ENCODE peak calls at places on chromosome 21, in nine cellular contexts. U is HCT116, I is GM12878, R is spleen, E is stomach, Z is sigmoid colon, V is transverse colon, K is K562, F is suprapubic skin. C is an unnamed sample.
A peak's percentile ranks its signal among the peaks of the same experiment; 100 is the strongest.

GRCh38 chr21:46617267-46618051 is 12.6 kb upstream of the S100B start:
- DNase-seq in U (no peak), V (no peak), F (no peak), Z (no peak), I (no peak), E (no peak), R (no peak), K (no peak), C (no peak)

GRCh38 chr21:14877581-14878228 is 187.1 kb downstream of the NRIP1 start:
- DNase-seq in R (no peak), V (no peak), E (no peak), U (no peak), F (no peak), K (peak; percentile 30), I (no peak), Z (no peak), C (no peak)

GRCh38 chr21:27164208-27165172 is 197.6 kb upstream of the ADAMTS5 start:
- DNase-seq in U (no peak), Z (no peak), E (no peak), V (no peak), R (no peak), I (no peak), K (no peak), F (no peak), C (no peak)

GRCh38 chr21:42554251-42554937 is 40.7 kb downstream of the SLC37A1 start:
- DNase-seq in U (no peak), Z (peak; percentile 50), K (no peak), E (no peak), F (peak; percentile 73), V (peak; percentile 4), R (no peak), I (no peak), C (no peak)

GRCh38 chr21:25887646-25888321 is 153.0 kb downstream of the GABPA start:
- DNase-seq in V (peak; percentile 71), R (no peak), I (no peak), E (no peak), F (no peak), K (no peak), Z (no peak), U (no peak), C (no peak)

GRCh38 chr21:35422011-35422410 is 372.9 kb upstream of the RUNX1 start:
- DNase-seq in F (no peak), I (no peak), R (no peak), V (no peak), K (no peak), Z (no peak), U (no peak), E (no peak), C (no peak)

GRCh38 chr21:17491716-17492414 is 21.0 kb upstream of the CXADR start:
- DNase-seq in K (no peak), E (no peak), F (no peak), Z (no peak), I (no peak), V (no peak), U (peak; percentile 26), R (no peak), C (peak; percentile 48)

GRCh38 chr21:18677632-18678031 is 274.0 kb upstream of the TMPRSS15 start:
- DNase-seq in E (no peak), I (no peak), K (peak; percentile 4), U (no peak), V (no peak), Z (no peak), F (no peak), R (no peak), C (no peak)

GRCh38 chr21:27787046-27787445 is 820.2 kb upstream of the ADAMTS5 start:
- DNase-seq in Z (no peak), R (no peak), K (no peak), F (no peak), E (no peak), V (no peak), I (no peak), U (no peak), C (no peak)

GRCh38 chr21:43187715-43188114 is 18.9 kb downstream of the CRYAA start:
- DNase-seq in E (no peak), U (no peak), V (no peak), R (peak; percentile 22), I (no peak), F (no peak), Z (peak; percentile 5), K (no peak), C (no peak)

GRCh38 chr21:35281946-35282345 is 232.8 kb upstream of the RUNX1 start:
- DNase-seq in E (no peak), F (no peak), R (no peak), I (no peak), Z (no peak), K (no peak), U (no peak), V (no peak), C (no peak)

GRCh38 chr21:42216726-42217572 is 2.0 kb upstream of the ABCG1 start:
- DNase-seq in U (no peak), F (peak; percentile 76), R (peak; percentile 63), I (no peak), E (peak; percentile 20), V (no peak), K (no peak), Z (no peak), C (no peak)

GRCh38 chr21:17454315-17455027 is 58.4 kb upstream of the CXADR start:
- DNase-seq in F (no peak), E (no peak), K (peak; percentile 73), V (no peak), R (no peak), I (no peak), Z (no peak), U (peak; percentile 89), C (no peak)

DNA sequence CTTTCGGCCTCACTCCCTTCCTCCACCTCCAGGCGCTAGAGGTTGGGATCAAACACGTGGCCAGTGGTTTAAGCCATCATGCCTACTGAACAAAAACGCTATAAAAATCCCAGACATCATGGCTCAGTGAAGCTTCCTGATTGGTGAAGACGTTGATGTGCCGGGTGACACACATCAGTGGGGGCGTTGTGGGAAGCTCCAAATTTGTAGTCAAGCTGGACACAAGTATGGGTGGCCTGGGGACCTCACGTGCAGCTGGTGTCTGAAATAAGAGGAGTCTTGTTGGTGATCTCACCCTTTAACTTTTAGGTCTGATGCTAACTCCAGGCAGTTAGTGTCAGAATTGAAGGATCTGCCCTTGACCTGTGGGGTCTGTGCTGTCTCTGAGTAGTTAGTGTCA is 6.7 kb downstream of the CFAP298 start:
- DNase-seq in U (no peak), F (no peak), Z (no peak), I (no peak), E (no peak), K (no peak), R (no peak), V (no peak), C (no peak)
- H3K27ac ChIP-seq in U (no peak overlapping the region), F (no peak overlapping the region), Z (no peak overlapping the region), I (no peak overlapping the region), E (no peak overlapping the region), K (no peak overlapping the region), R (no peak overlapping the region), V (no peak overlapping the region), C (no peak overlapping the region)

DNA sequence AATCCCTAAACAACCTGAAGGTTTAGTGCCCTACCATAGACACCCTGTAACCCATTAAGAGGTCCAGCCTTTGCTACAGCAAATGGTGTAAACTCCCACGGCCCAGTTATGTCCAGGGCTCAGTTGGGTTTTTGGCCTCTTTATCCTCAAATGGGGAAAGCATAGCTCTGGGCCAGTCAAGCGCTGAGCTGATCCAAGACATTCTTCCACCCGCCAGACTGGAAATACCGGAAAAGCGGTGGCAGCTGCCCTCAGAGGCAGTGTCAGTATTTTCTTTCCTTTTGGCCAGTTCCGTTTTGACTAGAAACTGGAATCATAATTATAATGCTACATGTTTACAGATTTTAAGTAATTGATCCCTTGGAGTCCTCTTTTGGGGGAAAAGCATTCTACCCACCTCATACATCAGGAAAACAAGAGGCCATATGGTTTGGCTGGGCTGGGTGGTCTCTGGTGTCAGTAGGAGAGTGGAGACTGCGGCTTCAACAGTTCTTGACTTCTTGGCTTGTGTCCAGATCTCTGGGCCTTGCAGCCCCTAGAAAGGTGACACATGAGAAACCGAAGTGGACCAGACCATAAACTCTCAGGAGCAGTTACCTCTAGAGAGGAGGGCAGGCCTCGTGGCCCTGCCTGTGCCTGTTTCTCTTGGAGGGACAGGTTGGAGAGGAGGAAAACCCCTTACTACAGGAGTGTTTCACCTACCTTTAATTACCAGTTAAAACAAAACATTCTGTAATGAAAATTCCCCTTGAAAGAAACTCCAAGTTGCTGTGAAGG is 30.2 kb upstream of the CLDN14 start:
- DNase-seq in K (no peak), R (no peak), F (no peak), U (no peak), Z (no peak), E (peak; percentile 89), V (peak; percentile 59), I (no peak), C (no peak)
- TF ChIP-seq POLR2AphosphoS5 in K (no peak), R (no peak), F (no peak), U (no peak), Z (no peak), E (no peak), V (no peak), I (no peak), C (no peak)

GRCh38 chr21:45365186-45365607 is 39.8 kb upstream of the COL18A1 start:
- DNase-seq in K (no peak), U (no peak), V (no peak), R (no peak), I (no peak), E (no peak), F (no peak), Z (no peak), C (peak; percentile 78)

GRCh38 chr21:45367402-45368351 is 37.3 kb upstream of the COL18A1 start:
- DNase-seq in V (no peak), Z (no peak), F (no peak), E (no peak), R (no peak), K (no peak), U (no peak), I (no peak), C (no peak)

GRCh38 chr21:45365608-45366241 is 39.2 kb upstream of the COL18A1 start:
- DNase-seq in V (no peak), E (no peak), F (no peak), I (no peak), U (peak; percentile 67), K (no peak), Z (no peak), R (no peak), C (no peak)

GRCh38 chr21:45366476-45366875 is 38.5 kb upstream of the COL18A1 start:
- DNase-seq in U (no peak), I (no peak), R (no peak), V (no peak), E (no peak), F (no peak), Z (no peak), K (no peak), C (no peak)

DNA sequence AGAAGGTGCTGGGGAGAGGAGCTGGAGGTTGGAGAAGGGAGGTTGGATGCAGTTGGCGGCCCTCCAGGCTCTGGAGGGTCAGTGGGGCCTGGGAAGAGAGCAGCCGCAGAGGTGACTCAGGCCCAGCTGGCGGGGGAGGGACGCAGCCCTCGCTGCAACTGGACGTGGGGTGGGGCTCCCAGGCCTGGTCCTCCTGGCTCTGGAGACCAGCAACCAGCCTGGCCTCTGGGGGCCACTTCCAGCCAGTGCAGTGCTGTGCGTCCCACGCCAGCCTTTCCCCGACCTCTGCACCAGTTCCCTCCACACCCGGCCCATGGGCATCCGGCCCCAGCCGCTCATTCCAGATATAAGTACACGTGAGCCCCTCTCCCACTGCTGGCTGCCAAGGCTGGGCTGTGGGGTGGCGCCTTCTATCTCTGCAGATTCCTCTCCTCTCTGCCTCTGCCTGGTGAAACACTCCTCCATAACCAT is 38.0 kb upstream of the COL18A1 start:
- DNase-seq in E (peak; percentile 50), Z (peak; percentile 91), I (no peak), F (no peak), K (peak; percentile 65), V (peak; percentile 55), R (no peak), U (no peak), C (peak; percentile 83)
- TF ChIP-seq POLR2A in E (no peak), Z (no peak), I (no peak), F (no peak), K (no peak), V (no peak), R (no peak), U (no peak), C (no peak)

GRCh38 chr21:40166291-40166843 is 299.1 kb downstream of the PCP4 start:
- DNase-seq in E (no peak), V (no peak), Z (no peak), I (no peak), U (no peak), R (no peak), K (no peak), F (no peak), C (no peak)
- H3K27ac ChIP-seq in E (no peak overlapping the region), V (no peak overlapping the region), Z (no peak overlapping the region), I (no peak overlapping the region), U (no peak overlapping the region), R (no peak overlapping the region), K (no peak overlapping the region), F (no peak overlapping the region), C (no peak overlapping the region)